ENCODE peak calls at places on chromosome 1, in five cellular contexts. N is Peyer's patch, B is uterus, I is pancreas, Q is fibroblast of lung. A is an unnamed sample. For H3K4me1 and H3K36me3, the result is how much of the 10 kb centered on the place peaks cover.

GRCh38 chr1:183144752-183145151 is 41.3 kb upstream of the LAMC2 start:
- DNase-seq in N (no peak), B (no peak), I (no peak), Q (no peak), A (no peak)

GRCh38 chr1:101451888-101452287 is 215.1 kb downstream of the S1PR1 start:
- DNase-seq in N (no peak), B (no peak), I (no peak), Q (no peak), A (no peak)

GRCh38 chr1:31073044-31073443 is 7.5 kb upstream of the PUM1 start:
- DNase-seq in N (no peak), B (no peak), I (no peak), Q (no peak), A (no peak)

GRCh38 chr1:205369621-205370230 is 13.0 kb upstream of the KLHDC8A start:
- DNase-seq in N (no peak), B (no peak), I (no peak), Q (peak), A (no peak)

GRCh38 chr1:65401612-65402011 is 18.9 kb upstream of the LEPR start:
- DNase-seq in N (no peak), B (no peak), I (no peak), Q (no peak), A (no peak)

GRCh38 chr1:48552420-48552819 is 80.4 kb upstream of the SPATA6 start:
- DNase-seq in N (no peak), B (no peak), I (no peak), Q (no peak), A (no peak)

GRCh38 chr1:224894915-224895314 is 34.6 kb upstream of the DNAH14 start:
- DNase-seq in N (no peak), B (no peak), I (no peak), Q (peak), A (no peak)

GRCh38 chr1:97668945-97669344 is 251.9 kb downstream of the DPYD start:
- DNase-seq in N (no peak), B (no peak), I (no peak), Q (peak), A (no peak)

GRCh38 chr1:20551945-20552727 is at the start of gene FAM43B:
- DNase-seq in N (peak), B (peak), I (peak), Q (peak), A (no peak)

GRCh38 chr1:42765832-42766722 is 751 bp downstream of the P3H1 start:
- DNase-seq in N (no peak), B (peak), I (peak), Q (peak), A (no peak)

GRCh38 chr1:111227434-111227833 is at the start of gene CHI3L2:
- DNase-seq in N (no peak), B (no peak), I (no peak), Q (peak), A (no peak)

GRCh38 chr1:53063744-53064515 is 1.9 kb downstream of the PODN start:
- DNase-seq in N (no peak), B (no peak), I (no peak), Q (no peak), A (peak)

GRCh38 chr1:115134850-115135484 is 45.7 kb upstream of the TSPAN2 start:
- DNase-seq in N (no peak), B (no peak), I (no peak), Q (peak), A (no peak)

GRCh38 chr1:29633784-29634183 is 397.5 kb downstream of the PTPRU start:
- DNase-seq in N (no peak), B (no peak), I (no peak), Q (no peak), A (no peak)

GRCh38 chr1:228016653-228017355 is 10.0 kb downstream of the WNT3A start:
- DNase-seq in N (peak), B (peak), I (no peak), Q (no peak), A (no peak)

GRCh38 chr1:194865367-194865766 is 1679.0 kb upstream of the B3GALT2 start:
- DNase-seq in N (no peak), B (no peak), I (no peak), Q (no peak), A (no peak)

GRCh38 chr1:37861151-37861550 is 1.8 kb upstream of the MTF1 start:
- DNase-seq in N (no peak), B (no peak), I (no peak), Q (no peak), A (no peak)

GRCh38 chr1:43537423-43538142 is 6.9 kb downstream of the PTPRF start:
- DNase-seq in N (peak), B (no peak), I (peak), Q (peak), A (peak)

GRCh38 chr1:7628273-7628672 is 142.8 kb upstream of the VAMP3 start:
- DNase-seq in N (no peak), B (no peak), I (no peak), Q (no peak), A (no peak)

GRCh38 chr1:174448531-174448883 is 743 bp downstream of the GPR52 start:
- DNase-seq in N (no peak), B (no peak), I (no peak), Q (no peak), A (no peak)

GRCh38 chr1:25854554-25854953 is 4.7 kb downstream of the AUNIP start:
- DNase-seq in N (no peak), B (no peak), I (no peak), Q (no peak), A (no peak)

GRCh38 chr1:202802998-202803932 is 5.0 kb downstream of the KDM5B start:
- DNase-seq in N (no peak), B (no peak), I (no peak), Q (peak), A (peak)

GRCh38 chr1:154657547-154657946 is 49.6 kb upstream of the ADAR start:
- DNase-seq in N (no peak), B (no peak), I (no peak), Q (no peak), A (no peak)

GRCh38 chr1:233230011-233230410 is 65.5 kb downstream of the PCNX2 start:
- DNase-seq in N (no peak), B (no peak), I (no peak), Q (peak), A (no peak)

GRCh38 chr1:181347495-181348390 is 135.6 kb upstream of the CACNA1E start:
- DNase-seq in N (no peak), B (no peak), I (no peak), Q (no peak), A (no peak)

GRCh38 chr1:21318057-21318713 is 27.9 kb upstream of the ECE1 start:
- DNase-seq in N (no peak), B (no peak), I (no peak), Q (no peak), A (no peak)

GRCh38 chr1:198541737-198542136 is 1.3 kb upstream of the ATP6V1G3 start:
- DNase-seq in N (no peak), B (no peak), I (no peak), Q (no peak), A (no peak)

GRCh38 chr1:30700528-30701265 is 22.7 kb downstream of the MATN1 start:
- DNase-seq in N (no peak), B (peak), I (no peak), Q (peak), A (no peak)

GRCh38 chr1:31507221-31507620 is 69.1 kb upstream of the TINAGL1 start:
- DNase-seq in N (no peak), B (no peak), I (no peak), Q (no peak), A (no peak)

GRCh38 chr1:168172250-168172915 is 6.4 kb upstream of the TIPRL start:
- DNase-seq in N (no peak), B (no peak), I (no peak), Q (no peak), A (no peak)

DNA sequence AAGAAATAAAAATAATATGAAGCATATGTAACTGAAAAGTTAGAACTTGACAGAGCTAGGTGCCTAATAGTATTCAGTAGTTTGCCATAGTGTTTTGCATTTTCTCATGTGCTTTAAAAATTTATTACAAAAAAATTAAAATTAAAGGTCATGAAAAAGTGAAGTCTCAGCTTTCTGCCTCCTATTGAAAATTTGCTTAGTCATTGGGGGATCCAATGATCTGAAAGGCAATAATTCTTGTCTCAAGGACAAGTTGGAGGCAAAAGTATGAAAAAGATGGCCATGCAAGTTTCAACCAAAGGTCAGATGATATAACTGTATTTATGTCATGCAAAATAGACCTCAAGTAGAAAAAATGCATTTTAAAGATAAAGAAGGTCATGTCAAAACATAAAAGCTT is 140.7 kb downstream of the DUSP10 start:
- DNase-seq in N (no peak), B (no peak), I (no peak), Q (no peak), A (no peak)
- H3K4me1 ChIP-seq in N (under half), B (under half), I (under half), Q (under half), A (under half)

GRCh38 chr1:82377201-82377884 is 576.6 kb downstream of the ADGRL2 start:
- DNase-seq in N (no peak), B (no peak), I (no peak), Q (peak), A (no peak)
- TF ChIP-seq CTCF in N (no peak), B (no peak), I (no peak), Q (no peak), A (no peak)

GRCh38 chr1:235575597-235575996 is 71.3 kb upstream of the B3GALNT2 start:
- DNase-seq in N (no peak), B (no peak), I (no peak), Q (no peak), A (no peak)

GRCh38 chr1:235567812-235568444 is 63.7 kb upstream of the B3GALNT2 start:
- DNase-seq in N (no peak), B (no peak), I (no peak), Q (no peak), A (no peak)

GRCh38 chr1:235573880-235574279 is 69.6 kb upstream of the B3GALNT2 start:
- DNase-seq in N (no peak), B (no peak), I (no peak), Q (no peak), A (no peak)
- H3K36me3 ChIP-seq in N (under half), B (under half), I (under half), Q (under half), A (under half)

GRCh38 chr1:107740574-107740973 is 224.4 kb downstream of the VAV3 start:
- DNase-seq in N (no peak), B (no peak), I (no peak), Q (peak), A (no peak)

GRCh38 chr1:107739651-107740050 is 225.3 kb downstream of the VAV3 start:
- DNase-seq in N (no peak), B (no peak), I (no peak), Q (no peak), A (no peak)

GRCh38 chr1:107741242-107741641 is 223.7 kb downstream of the VAV3 start:
- DNase-seq in N (no peak), B (no peak), I (no peak), Q (no peak), A (no peak)

GRCh38 chr1:107739183-107739582 is 225.8 kb downstream of the VAV3 start:
- DNase-seq in N (no peak), B (no peak), I (no peak), Q (no peak), A (no peak)
- H3K4me1 ChIP-seq in N (under half), B (under half), I (under half), Q (under half), A (under half)

GRCh38 chr1:210057593-210057992 is 119.6 kb downstream of the SYT14 start:
- DNase-seq in N (no peak), B (no peak), I (no peak), Q (no peak), A (no peak)

GRCh38 chr1:210049616-210050015 is 111.6 kb downstream of the SYT14 start:
- DNase-seq in N (no peak), B (no peak), I (no peak), Q (no peak), A (no peak)

GRCh38 chr1:210053126-210053525 is 115.1 kb downstream of the SYT14 start:
- DNase-seq in N (no peak), B (no peak), I (no peak), Q (no peak), A (no peak)
- TF ChIP-seq CTCF in N (no peak), B (no peak), I (no peak), Q (no peak), A (no peak)

DNA sequence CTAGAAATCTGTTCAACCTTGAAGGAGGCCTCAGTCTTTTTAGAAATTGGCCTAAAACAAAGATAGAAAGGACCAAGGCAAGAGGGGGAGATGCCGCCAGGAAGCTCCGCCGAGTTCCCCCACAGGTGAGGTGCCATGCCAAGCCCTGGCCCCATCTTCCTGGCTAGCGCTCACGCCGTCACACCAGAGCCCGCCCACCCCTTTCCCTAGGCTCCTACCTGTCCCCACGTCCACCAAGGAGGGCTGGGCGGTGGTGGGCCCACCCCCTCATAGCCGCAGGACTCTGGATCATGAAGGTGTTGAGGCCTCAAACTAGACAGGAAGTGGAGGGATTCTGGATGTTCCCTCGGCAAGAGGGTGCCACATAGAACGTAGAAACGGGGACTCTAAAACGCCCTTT is 15.5 kb upstream of the CCDC27 start:
- DNase-seq in N (no peak), B (no peak), I (peak), Q (no peak), A (no peak)
- H3K36me3 ChIP-seq in N (under half), B (under half), I (under half), Q (under half), A (half or more)

DNA sequence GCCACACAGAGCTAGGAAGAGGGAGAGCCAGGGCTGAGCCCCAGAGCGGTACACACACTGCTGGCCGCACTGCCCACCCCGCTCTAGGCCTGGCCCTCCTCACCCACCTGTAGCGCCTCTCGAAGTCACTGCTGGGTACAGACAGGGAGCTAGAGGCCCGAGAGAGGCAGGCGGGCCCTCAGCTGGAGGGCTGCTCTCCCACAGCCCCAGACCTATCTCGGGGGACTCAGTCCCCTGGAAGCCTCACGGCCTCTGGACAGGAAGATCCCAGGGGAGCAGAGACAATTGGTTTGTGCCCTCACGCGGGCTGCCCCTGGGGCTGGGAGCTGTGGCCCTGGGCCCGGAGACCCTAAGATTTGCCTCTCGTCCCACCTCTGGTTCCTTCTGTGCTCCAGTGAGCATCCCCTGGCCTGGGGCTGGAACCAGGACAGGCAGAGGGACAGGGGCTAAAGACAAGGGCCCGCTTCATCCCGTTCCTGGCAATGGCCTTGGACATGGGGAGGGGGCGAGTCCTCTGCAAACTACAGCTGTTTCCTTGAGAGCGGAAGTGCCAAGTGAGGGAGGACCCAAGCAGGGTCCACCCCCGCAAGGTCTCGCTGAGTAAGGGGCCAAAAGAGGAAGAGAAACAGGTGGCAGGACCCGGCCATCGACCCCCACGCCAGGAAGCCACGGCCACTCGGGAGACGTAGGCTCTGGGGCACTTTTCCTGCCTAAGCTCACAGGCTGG is 17.6 kb upstream of the PLEKHG5 start:
- DNase-seq in N (no peak), B (no peak), I (no peak), Q (no peak), A (no peak)
- H3K4me1 ChIP-seq in N (under half), B (under half), I (under half), Q (under half), A (under half)

DNA sequence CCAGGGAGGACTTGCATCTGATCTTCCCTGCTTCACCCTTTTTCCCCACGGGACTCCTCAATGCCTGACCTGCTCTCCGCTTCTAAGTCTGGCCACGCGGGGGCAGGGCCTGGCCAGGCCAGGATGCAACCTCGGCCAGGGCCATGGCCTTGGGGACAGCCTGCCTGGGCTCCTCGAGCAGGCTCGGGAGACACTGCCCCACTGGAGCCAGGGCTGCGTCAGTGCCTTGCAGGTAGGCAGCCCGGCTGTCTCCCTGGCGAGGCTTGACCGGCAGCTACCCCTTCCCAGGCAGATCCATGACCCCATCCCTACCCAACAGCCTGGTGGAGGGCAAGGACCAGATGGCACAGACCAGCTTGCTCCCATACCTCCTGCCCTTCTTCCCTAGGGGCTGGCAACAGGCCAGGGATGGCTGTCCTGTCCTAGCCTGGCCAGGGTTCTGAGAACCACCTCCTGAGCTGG is 2.7 kb upstream of the PRDM16 start:
- DNase-seq in N (peak), B (peak), I (peak), Q (no peak), A (peak)
- TF ChIP-seq CTCF in N (peak), B (peak), I (peak), Q (no peak), A (peak)

GRCh38 chr1:44636067-44636466 is 38.2 kb downstream of the TMEM53 start:
- DNase-seq in N (no peak), B (no peak), I (peak), Q (no peak), A (no peak)
- H3K36me3 ChIP-seq in N (under half), B (under half), I (half or more), Q (under half), A (half or more)

GRCh38 chr1:165542015-165542631 is 1.7 kb upstream of the LRRC52 start:
- DNase-seq in N (no peak), B (no peak), I (no peak), Q (no peak), A (no peak)
- H3K4me1 ChIP-seq in N (under half), B (under half), I (under half), Q (under half), A (under half)

A was measured in lower lobe of right lung.